ENCODE peak calls at places on chromosome 6, in five cellular contexts. S is adrenal gland, D is A549, M is nephron progenitor cell, T is NCI-H510A treated with DMSO at 0.1 percent for 48 hours. A is an unnamed sample.

GRCh38 chr6:35489995-35490791 is 6.7 kb downstream of the TEAD3 start:
- DNase-seq in S (no peak), D (no peak), M (peak; percentile 80), T (peak; percentile 74), A (peak; percentile 72)

GRCh38 chr6:39357998-39358686 is 35.6 kb upstream of the KCNK16 start:
- DNase-seq in S (peak; percentile 68), D (no peak), M (no peak), T (peak; percentile 92), A (peak; percentile 17)

GRCh38 chr6:10163159-10163962 is 251.5 kb downstream of the TFAP2A start:
- DNase-seq in S (no peak), D (no peak), M (no peak), T (no peak), A (no peak)

GRCh38 chr6:117681321-117681720 is 6.1 kb downstream of the NUS1 start:
- DNase-seq in S (no peak), D (no peak), M (no peak), T (no peak), A (no peak)

GRCh38 chr6:102764317-102764716 is 1370.8 kb downstream of the GRIK2 start:
- DNase-seq in S (no peak), D (no peak), M (no peak), T (no peak), A (no peak)

GRCh38 chr6:11332463-11332862 is 100.0 kb upstream of the NEDD9 start:
- DNase-seq in S (no peak), D (no peak), M (no peak), T (no peak), A (no peak)

GRCh38 chr6:169982461-169983386 is 231.3 kb downstream of the ERMARD start:
- DNase-seq in S (no peak), D (no peak), M (no peak), T (no peak), A (no peak)

GRCh38 chr6:131070061-131070460 is 7.0 kb upstream of the EPB41L2 start:
- DNase-seq in S (no peak), D (no peak), M (no peak), T (no peak), A (no peak)

GRCh38 chr6:91341473-91341872 is 754.6 kb upstream of the MAP3K7 start:
- DNase-seq in S (no peak), D (no peak), M (no peak), T (no peak), A (no peak)

GRCh38 chr6:19830171-19830570 is 7.0 kb upstream of the ID4 start:
- DNase-seq in S (no peak), D (no peak), M (no peak), T (no peak), A (no peak)

GRCh38 chr6:144311361-144311760 is 26.2 kb downstream of the UTRN start:
- DNase-seq in S (no peak), D (no peak), M (no peak), T (no peak), A (no peak)

GRCh38 chr6:75528423-75528822 is 34.8 kb upstream of the FILIP1 start:
- DNase-seq in S (no peak), D (no peak), M (no peak), T (no peak), A (no peak)

GRCh38 chr6:135680964-135681913 is 170.3 kb upstream of the PDE7B start:
- DNase-seq in S (no peak), D (peak; percentile 14), M (no peak), T (no peak), A (no peak)

GRCh38 chr6:34970962-34971361 is 81.9 kb downstream of the ANKS1A start:
- DNase-seq in S (no peak), D (no peak), M (no peak), T (no peak), A (no peak)

GRCh38 chr6:46042355-46042999 is 26.8 kb upstream of the CLIC5 start:
- DNase-seq in S (no peak), D (peak; percentile 8), M (peak; percentile 20), T (peak; percentile 77), A (peak; percentile 27)

GRCh38 chr6:72262254-72262653 is 359.6 kb upstream of the KCNQ5 start:
- DNase-seq in S (no peak), D (no peak), M (no peak), T (no peak), A (no peak)

GRCh38 chr6:75504902-75505233 is 11.3 kb upstream of the FILIP1 start:
- DNase-seq in S (peak; percentile 22), D (no peak), M (no peak), T (no peak), A (no peak)